ENCODE peak calls at places on chromosomes 16 and 17, in ten cellular contexts. Y is lower lobe of right lung, K is foreskin fibroblast, I is OCI-LY7, B is cardiac fibroblast, R is pancreas, D is A549, V is IMR-90, S is thyroid gland, C is body of pancreas. E is an unnamed sample.

GRCh38 chr16:69927056-69927757 is 23.9 kb upstream of the CLEC18A start:
- DNase-seq in Y (no peak), K (no peak), I (no peak), B (peak), R (no peak), D (no peak), V (peak), S (no peak), C (peak), E (no peak)

GRCh38 chr17:50636145-50636803 is 1.6 kb downstream of the ABCC3 start:
- DNase-seq in Y (no peak), K (no peak), I (no peak), B (no peak), R (no peak), D (peak), V (no peak), S (no peak), C (peak), E (no peak)

GRCh38 chr17:80185968-80186367 is 16.1 kb downstream of the CARD14 start:
- DNase-seq in Y (no peak), K (no peak), I (no peak), B (no peak), R (no peak), D (no peak), V (no peak), S (no peak), C (no peak), E (no peak)

GRCh38 chr16:11250091-11250785 is 5.8 kb downstream of the SOCS1 start:
- DNase-seq in Y (no peak), K (no peak), I (no peak), B (peak), R (no peak), D (no peak), V (peak), S (no peak), C (no peak), E (no peak)

GRCh38 chr17:29177541-29177870 is 2.7 kb downstream of the MYO18A start:
- DNase-seq in Y (no peak), K (no peak), I (no peak), B (no peak), R (no peak), D (no peak), V (no peak), S (no peak), C (no peak), E (no peak)

GRCh38 chr17:50948711-50949110 is 82.6 kb upstream of the TOB1 start:
- DNase-seq in Y (no peak), K (no peak), I (no peak), B (no peak), R (no peak), D (no peak), V (no peak), S (no peak), C (no peak), E (no peak)

GRCh38 chr17:77479817-77480508 is 339.2 kb downstream of the SEC14L1 start:
- DNase-seq in Y (no peak), K (no peak), I (peak), B (no peak), R (no peak), D (no peak), V (peak), S (no peak), C (no peak), E (no peak)

GRCh38 chr16:12358898-12359297 is 382.4 kb downstream of the SNX29 start:
- DNase-seq in Y (no peak), K (no peak), I (no peak), B (no peak), R (no peak), D (no peak), V (no peak), S (no peak), C (no peak), E (no peak)

GRCh38 chr17:81254955-81255717 is 16.0 kb downstream of the NDUFAF8 start:
- DNase-seq in Y (peak), K (peak), I (no peak), B (peak), R (peak), D (peak), V (peak), S (peak), C (peak), E (peak)

GRCh38 chr17:31078290-31078689 is 16.5 kb upstream of the NF1 start:
- DNase-seq in Y (no peak), K (no peak), I (no peak), B (no peak), R (no peak), D (peak), V (peak), S (no peak), C (no peak), E (peak)

GRCh38 chr17:1398028-1398427 is 2.0 kb downstream of the YWHAE start:
- DNase-seq in Y (no peak), K (no peak), I (no peak), B (peak), R (no peak), D (no peak), V (peak), S (no peak), C (no peak), E (no peak)

GRCh38 chr17:50944054-50944901 is 78.1 kb upstream of the TOB1 start:
- DNase-seq in Y (peak), K (peak), I (peak), B (peak), R (peak), D (peak), V (peak), S (peak), C (peak), E (no peak)

GRCh38 chr17:44086364-44087311 is 16.1 kb downstream of the G6PC3 start:
- DNase-seq in Y (no peak), K (peak), I (no peak), B (peak), R (no peak), D (peak), V (peak), S (no peak), C (no peak), E (peak)

GRCh38 chr16:19008770-19009169 is 25.0 kb downstream of the TMC7 start:
- DNase-seq in Y (no peak), K (peak), I (no peak), B (peak), R (no peak), D (no peak), V (peak), S (no peak), C (no peak), E (peak)

GRCh38 chr17:1422907-1423306 is 22.9 kb upstream of the YWHAE start:
- DNase-seq in Y (no peak), K (peak), I (no peak), B (peak), R (no peak), D (peak), V (peak), S (peak), C (no peak), E (peak)

GRCh38 chr17:82767041-82767754 is 15.3 kb downstream of the TBCD start:
- DNase-seq in Y (peak), K (peak), I (peak), B (peak), R (peak), D (peak), V (peak), S (peak), C (peak), E (peak)

GRCh38 chr17:64498308-64499203 is 1.7 kb upstream of the POLG2 start:
- DNase-seq in Y (no peak), K (no peak), I (no peak), B (no peak), R (no peak), D (no peak), V (no peak), S (no peak), C (no peak), E (no peak)

GRCh38 chr17:28282596-28282995 is 36.4 kb upstream of the TMEM97 start:
- DNase-seq in Y (no peak), K (peak), I (no peak), B (peak), R (no peak), D (peak), V (peak), S (peak), C (no peak), E (peak)

GRCh38 chr17:44219126-44219635 is 294 bp downstream of the UBTF start:
- DNase-seq in Y (peak), K (peak), I (peak), B (peak), R (peak), D (peak), V (peak), S (peak), C (peak), E (peak)

GRCh38 chr17:75877752-75878173 is 618 bp downstream of the TRIM47 start:
- DNase-seq in Y (peak), K (peak), I (peak), B (peak), R (peak), D (peak), V (peak), S (peak), C (peak), E (peak)

GRCh38 chr17:79803997-79804855 is 7.3 kb upstream of the CBX8 start:
- DNase-seq in Y (no peak), K (no peak), I (peak), B (no peak), R (no peak), D (no peak), V (no peak), S (no peak), C (no peak), E (peak)

GRCh38 chr16:85699628-85700027 is 10.9 kb upstream of the GINS2 start:
- DNase-seq in Y (no peak), K (peak), I (no peak), B (peak), R (no peak), D (peak), V (peak), S (no peak), C (peak), E (peak)

GRCh38 chr16:77143364-77143763 is 47.6 kb upstream of the MON1B start:
- DNase-seq in Y (no peak), K (no peak), I (no peak), B (no peak), R (no peak), D (no peak), V (no peak), S (no peak), C (no peak), E (peak)

GRCh38 chr16:87380875-87381274 is 2.7 kb downstream of the FBXO31 start:
- DNase-seq in Y (peak), K (no peak), I (no peak), B (peak), R (no peak), D (no peak), V (peak), S (no peak), C (no peak), E (no peak)
- TF ChIP-seq CTCF in Y (no peak), K (no peak), I (no peak), B (peak), R (no peak), D (no peak), V (no peak), S (no peak), C (no peak), E (no peak)

GRCh38 chr16:303760-304505 is 21.0 kb downstream of the PDIA2 start:
- DNase-seq in Y (no peak), K (no peak), I (no peak), B (peak), R (no peak), D (peak), V (no peak), S (no peak), C (no peak), E (no peak)
- TF ChIP-seq CTCF in Y (no peak), K (no peak), I (peak), B (peak), R (no peak), D (no peak), V (no peak), S (no peak), C (no peak), E (no peak)

DNA sequence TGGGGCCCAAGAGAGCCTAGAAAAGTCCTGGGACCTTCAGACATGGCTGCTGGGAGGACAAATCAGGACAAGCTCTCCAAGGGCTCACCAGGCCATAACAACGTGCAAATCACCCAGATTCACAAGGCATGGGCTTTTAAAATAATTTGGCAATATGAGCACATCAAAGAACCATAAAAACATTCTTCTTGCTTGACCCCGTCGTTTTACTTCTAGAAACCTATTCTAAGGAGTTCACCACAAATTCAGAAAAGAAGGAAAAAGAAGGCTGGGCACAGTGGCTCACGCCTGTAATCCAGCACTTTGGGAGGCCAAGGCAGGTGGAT is 12.1 kb upstream of the MT3 start:
- DNase-seq in Y (no peak), K (no peak), I (no peak), B (no peak), R (no peak), D (no peak), V (no peak), S (no peak), C (no peak), E (no peak)
- TF ChIP-seq CTCF in Y (no peak), K (no peak), I (peak), B (no peak), R (no peak), D (no peak), V (no peak), S (no peak), C (no peak), E (no peak)

GRCh38 chr16:28491080-28491969 is 549 bp downstream of the CLN3 start:
- DNase-seq in Y (peak), K (peak), I (peak), B (peak), R (peak), D (no peak), V (no peak), S (peak), C (peak), E (peak)
- TF ChIP-seq CTCF in Y (peak), K (peak), I (peak), B (peak), R (no peak), D (no peak), V (peak), S (peak), C (no peak), E (no peak)

DNA sequence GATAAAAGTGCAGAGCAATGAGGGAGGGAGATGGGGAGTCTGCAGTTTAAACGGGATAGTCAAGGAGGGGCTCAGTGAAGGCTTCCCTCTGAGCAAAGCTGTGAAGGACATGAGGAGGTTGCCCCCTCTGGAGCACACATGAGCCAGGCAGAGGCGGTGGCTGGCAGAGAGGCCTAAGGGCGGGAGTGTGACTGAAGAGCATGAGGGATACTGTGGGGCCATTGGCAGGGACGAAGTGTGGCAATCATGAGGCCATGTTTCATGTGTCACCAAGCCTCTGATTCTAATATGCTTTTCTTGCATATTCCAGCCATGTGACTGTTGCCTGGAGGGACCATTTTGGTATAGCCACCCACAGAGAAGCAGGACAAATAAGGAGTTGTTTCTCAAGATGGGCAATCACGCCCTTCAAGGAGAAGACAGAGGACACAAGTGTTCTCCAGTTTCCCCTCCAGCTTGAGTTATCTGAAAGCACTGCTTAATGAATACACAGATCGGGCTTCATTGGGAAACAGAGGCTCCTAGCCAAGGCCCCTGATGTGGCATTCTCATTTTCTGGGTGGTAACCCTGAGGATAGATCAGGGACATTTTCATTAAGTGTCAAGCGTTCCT is 68.0 kb downstream of the AKAP1 start:
- DNase-seq in Y (no peak), K (no peak), I (no peak), B (no peak), R (no peak), D (no peak), V (no peak), S (no peak), C (no peak), E (no peak)
- TF ChIP-seq CTCF in Y (no peak), K (no peak), I (no peak), B (no peak), R (no peak), D (no peak), V (no peak), S (no peak), C (no peak), E (no peak)

GRCh38 chr16:799948-800833 is at the start of gene GNG13:
- DNase-seq in Y (no peak), K (no peak), I (no peak), B (no peak), R (no peak), D (no peak), V (no peak), S (no peak), C (no peak), E (no peak)

GRCh38 chr16:799111-799947 is 1.2 kb downstream of the GNG13 start:
- DNase-seq in Y (no peak), K (no peak), I (no peak), B (no peak), R (no peak), D (no peak), V (no peak), S (no peak), C (no peak), E (no peak)

GRCh38 chr16:801584-802363 is 1.2 kb upstream of the GNG13 start:
- DNase-seq in Y (no peak), K (no peak), I (no peak), B (no peak), R (no peak), D (no peak), V (no peak), S (no peak), C (no peak), E (no peak)

GRCh38 chr16:802461-802860 is 1.9 kb upstream of the GNG13 start:
- DNase-seq in Y (no peak), K (no peak), I (no peak), B (no peak), R (no peak), D (no peak), V (no peak), S (no peak), C (no peak), E (no peak)

GRCh38 chr16:800834-801488 is 427 bp upstream of the GNG13 start:
- DNase-seq in Y (no peak), K (no peak), I (no peak), B (no peak), R (no peak), D (no peak), V (no peak), S (no peak), C (no peak), E (no peak)
- TF ChIP-seq CTCF in Y (no peak), K (no peak), I (no peak), B (no peak), R (no peak), D (no peak), V (no peak), S (no peak), C (no peak), E (no peak)

GRCh38 chr17:10117085-10117484 is 81.3 kb downstream of the GAS7 start:
- DNase-seq in Y (no peak), K (no peak), I (no peak), B (no peak), R (no peak), D (no peak), V (no peak), S (no peak), C (no peak), E (no peak)

GRCh38 chr17:10116676-10117075 is 81.7 kb downstream of the GAS7 start:
- DNase-seq in Y (no peak), K (no peak), I (no peak), B (no peak), R (no peak), D (no peak), V (no peak), S (no peak), C (no peak), E (no peak)

GRCh38 chr17:10116267-10116666 is 82.1 kb downstream of the GAS7 start:
- DNase-seq in Y (no peak), K (no peak), I (no peak), B (no peak), R (no peak), D (no peak), V (no peak), S (no peak), C (no peak), E (no peak)

GRCh38 chr17:10118788-10119130 is 79.6 kb downstream of the GAS7 start:
- DNase-seq in Y (no peak), K (no peak), I (no peak), B (no peak), R (no peak), D (no peak), V (no peak), S (no peak), C (no peak), E (no peak)

DNA sequence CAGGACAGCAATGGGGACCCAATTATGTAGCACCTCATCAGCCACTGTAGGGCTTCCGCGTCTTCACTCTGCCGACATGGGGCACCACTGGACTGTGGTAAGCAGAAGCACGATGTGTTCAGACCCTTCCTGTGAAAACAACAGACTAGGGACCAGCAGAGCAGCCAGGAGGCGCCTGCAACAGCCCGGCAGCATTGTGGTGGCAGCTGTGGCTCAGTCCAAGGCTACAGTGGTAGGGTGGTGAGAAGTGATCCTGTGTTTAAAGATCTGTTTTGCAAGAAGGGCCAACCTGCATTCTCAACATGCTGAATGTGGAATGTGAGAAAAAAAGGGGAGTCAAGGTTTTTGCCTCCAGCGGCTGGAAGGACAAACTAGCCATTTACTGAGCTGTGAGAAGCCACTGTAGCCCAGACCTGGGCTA is 80.8 kb downstream of the GAS7 start:
- DNase-seq in Y (peak), K (no peak), I (no peak), B (no peak), R (no peak), D (no peak), V (peak), S (no peak), C (no peak), E (no peak)
- TF ChIP-seq CTCF in Y (no peak), K (no peak), I (no peak), B (no peak), R (no peak), D (no peak), V (peak), S (no peak), C (no peak), E (no peak)

GRCh38 chr17:6422654-6423241 is 12.2 kb downstream of the AIPL1 start:
- DNase-seq in Y (no peak), K (no peak), I (no peak), B (no peak), R (no peak), D (no peak), V (no peak), S (no peak), C (no peak), E (no peak)
- TF ChIP-seq CTCF in Y (no peak), K (no peak), I (no peak), B (no peak), R (no peak), D (no peak), V (no peak), S (no peak), C (no peak), E (no peak)

GRCh38 chr16:508884-509736 is 18.4 kb upstream of the CAPN15 start:
- DNase-seq in Y (no peak), K (no peak), I (no peak), B (peak), R (no peak), D (no peak), V (peak), S (peak), C (peak), E (no peak)
- TF ChIP-seq CTCF in Y (no peak), K (no peak), I (no peak), B (no peak), R (no peak), D (no peak), V (no peak), S (no peak), C (no peak), E (no peak)

DNA sequence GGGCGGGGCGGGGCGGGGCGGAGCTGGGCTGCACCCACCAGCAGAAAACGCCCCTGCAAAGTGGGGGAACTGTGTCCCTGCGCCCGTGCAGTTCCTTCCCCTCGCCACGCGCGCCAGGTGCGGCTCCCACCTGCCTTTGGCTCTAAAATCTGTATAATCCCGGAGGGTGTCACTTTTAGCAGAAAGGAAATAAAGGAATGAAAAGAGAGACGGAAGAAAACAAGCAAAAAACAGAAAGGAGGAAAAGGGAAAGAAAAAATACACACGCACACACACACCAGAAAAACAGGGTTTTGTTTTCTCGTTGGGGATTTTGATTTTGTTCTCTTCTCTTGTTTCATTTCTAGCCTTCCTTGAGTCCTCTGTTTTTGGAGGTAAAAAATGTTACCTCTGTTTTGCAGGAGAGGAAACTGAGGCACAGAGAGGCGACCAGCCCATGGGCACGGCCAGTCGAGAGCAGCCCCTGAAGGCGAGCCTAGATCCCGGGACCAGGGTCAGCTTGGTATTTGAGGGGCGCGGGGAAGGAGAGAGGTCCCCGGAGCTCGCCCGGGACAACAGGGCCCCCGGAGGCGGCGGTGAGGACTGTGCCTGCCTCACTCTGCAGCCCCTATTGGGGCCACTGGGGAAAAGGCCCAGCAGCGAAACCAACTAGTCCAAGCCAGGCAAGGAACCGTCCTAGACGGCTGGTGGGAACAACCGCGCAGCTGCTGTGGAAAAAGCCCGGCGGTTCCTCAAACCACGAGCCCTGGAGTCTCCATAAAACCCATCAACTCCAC is 594 bp upstream of the CARHSP1 start:
- DNase-seq in Y (no peak), K (no peak), I (peak), B (no peak), R (no peak), D (no peak), V (no peak), S (no peak), C (no peak), E (no peak)
- TF ChIP-seq CTCF in Y (peak), K (no peak), I (peak), B (no peak), R (no peak), D (no peak), V (no peak), S (no peak), C (no peak), E (no peak)